ENCODE peak calls at places on chromosomes 16 and 17, in six cellular contexts. One of them, this sample, is unnamed.

GRCh38 chr16:31029272-31029671 is 4.1 kb upstream of the STX4 start:
- DNase-seq in HuH-7.5: no peak
- DNase-seq in GM19239: no peak
- DNase-seq in effector memory CD8-positive, alpha-beta T cell: no peak
- DNase-seq in H54: no peak
- DNase-seq in MCF 10A: no peak
- DNase-seq in this sample: no peak

GRCh38 chr16:15461376-15461775 is 27.0 kb downstream of the BMERB1 start:
- DNase-seq in effector memory CD8-positive, alpha-beta T cell: no peak
- DNase-seq in HuH-7.5: no peak
- DNase-seq in MCF 10A: peak; percentile 20
- DNase-seq in H54: no peak
- DNase-seq in GM19239: no peak
- DNase-seq in this sample: no peak

GRCh38 chr17:79575229-79575628 is 35.6 kb downstream of the RBFOX3 start:
- DNase-seq in effector memory CD8-positive, alpha-beta T cell: no peak
- DNase-seq in HuH-7.5: no peak
- DNase-seq in MCF 10A: no peak
- DNase-seq in GM19239: no peak
- DNase-seq in H54: no peak
- DNase-seq in this sample: no peak

GRCh38 chr16:67782567-67783352 is 23.6 kb downstream of the RANBP10 start:
- DNase-seq in effector memory CD8-positive, alpha-beta T cell: no peak
- DNase-seq in MCF 10A: no peak
- DNase-seq in HuH-7.5: no peak
- DNase-seq in H54: no peak
- DNase-seq in GM19239: no peak
- DNase-seq in this sample: no peak

GRCh38 chr16:77359065-77359502 is 75.8 kb downstream of the ADAMTS18 start:
- DNase-seq in H54: peak; percentile 30
- DNase-seq in HuH-7.5: no peak
- DNase-seq in GM19239: no peak
- DNase-seq in MCF 10A: peak; percentile 52
- DNase-seq in effector memory CD8-positive, alpha-beta T cell: no peak
- DNase-seq in this sample: no peak

GRCh38 chr16:85037050-85037410 is 9.4 kb downstream of the KIAA0513 start:
- DNase-seq in H54: no peak
- DNase-seq in MCF 10A: peak; percentile 96
- DNase-seq in effector memory CD8-positive, alpha-beta T cell: no peak
- DNase-seq in GM19239: no peak
- DNase-seq in HuH-7.5: no peak
- DNase-seq in this sample: peak; percentile 88

GRCh38 chr16:68910051-68910450 is 66.7 kb downstream of the TANGO6 start:
- DNase-seq in HuH-7.5: no peak
- DNase-seq in effector memory CD8-positive, alpha-beta T cell: no peak
- DNase-seq in MCF 10A: no peak
- DNase-seq in H54: no peak
- DNase-seq in GM19239: no peak
- DNase-seq in this sample: no peak

GRCh38 chr17:5705081-5705875 is 121.0 kb upstream of the NLRP1 start:
- DNase-seq in HuH-7.5: no peak
- DNase-seq in GM19239: no peak
- DNase-seq in MCF 10A: peak; percentile 17
- DNase-seq in effector memory CD8-positive, alpha-beta T cell: no peak
- DNase-seq in H54: no peak
- DNase-seq in this sample: no peak

GRCh38 chr17:45940826-45941225 is 46.5 kb downstream of the MAPT start:
- DNase-seq in H54: no peak
- DNase-seq in HuH-7.5: no peak
- DNase-seq in GM19239: no peak
- DNase-seq in MCF 10A: no peak
- DNase-seq in effector memory CD8-positive, alpha-beta T cell: no peak
- DNase-seq in this sample: no peak

GRCh38 chr16:81900456-81900855 is 110.8 kb downstream of the SDR42E1 start:
- DNase-seq in MCF 10A: no peak
- DNase-seq in H54: no peak
- DNase-seq in GM19239: no peak
- DNase-seq in effector memory CD8-positive, alpha-beta T cell: no peak
- DNase-seq in HuH-7.5: no peak
- DNase-seq in this sample: no peak

GRCh38 chr16:14485131-14485551 is 144.9 kb downstream of the PARN start:
- DNase-seq in GM19239: no peak
- DNase-seq in H54: no peak
- DNase-seq in HuH-7.5: no peak
- DNase-seq in effector memory CD8-positive, alpha-beta T cell: no peak
- DNase-seq in MCF 10A: no peak
- DNase-seq in this sample: no peak

GRCh38 chr17:3534881-3535252 is 22.7 kb downstream of the TRPV3 start:
- DNase-seq in effector memory CD8-positive, alpha-beta T cell: no peak
- DNase-seq in HuH-7.5: no peak
- DNase-seq in MCF 10A: no peak
- DNase-seq in GM19239: no peak
- DNase-seq in H54: peak; percentile 38
- DNase-seq in this sample: no peak

GRCh38 chr17:58233547-58233946 is 4.8 kb upstream of the LPO start:
- DNase-seq in effector memory CD8-positive, alpha-beta T cell: no peak
- DNase-seq in HuH-7.5: no peak
- DNase-seq in MCF 10A: no peak
- DNase-seq in GM19239: no peak
- DNase-seq in H54: no peak
- DNase-seq in this sample: no peak

GRCh38 chr16:87956771-87957279 is 5.6 kb downstream of the BANP start:
- DNase-seq in HuH-7.5: no peak
- DNase-seq in H54: no peak
- DNase-seq in effector memory CD8-positive, alpha-beta T cell: no peak
- DNase-seq in GM19239: peak; percentile 40
- DNase-seq in MCF 10A: peak; percentile 10
- DNase-seq in this sample: peak; percentile 44

GRCh38 chr17:45740553-45741330 is 43.4 kb upstream of the CRHR1 start:
- DNase-seq in MCF 10A: peak; percentile 66
- DNase-seq in HuH-7.5: peak; percentile 27
- DNase-seq in GM19239: peak; percentile 52
- DNase-seq in H54: peak; percentile 83
- DNase-seq in effector memory CD8-positive, alpha-beta T cell: no peak
- DNase-seq in this sample: peak; percentile 49

This sample was measured in RKO.